ENCODE peak calls at places on chromosome 6, in nine cellular contexts. K is CD8-positive, alpha-beta T cell; Q is PC-3; D is adrenal gland; I is tibial artery; R is lung; L is psoas muscle; J is body of pancreas; C is neural progenitor cell. T is an unnamed sample.
A peak's percentile ranks its signal among the peaks of the same experiment; 100 is the strongest.

GRCh38 chr6:110404602-110405001 is 10.8 kb downstream of the DDO start:
- DNase-seq in K (no peak), Q (no peak), D (peak; percentile 32), I (no peak), R (no peak), L (no peak), J (no peak), C (no peak), T (no peak)

GRCh38 chr6:138115877-138116660 is 8.8 kb upstream of the PERP start:
- DNase-seq in K (peak; percentile 25), Q (peak; percentile 77), D (peak; percentile 65), I (no peak), R (peak; percentile 45), L (peak; percentile 26), J (peak; percentile 74), C (peak; percentile 81), T (peak; percentile 32)

GRCh38 chr6:8130399-8130798 is 28.1 kb upstream of the EEF1E1 start:
- DNase-seq in K (no peak), Q (no peak), D (no peak), I (no peak), R (no peak), L (no peak), J (no peak), C (no peak), T (no peak)

GRCh38 chr6:111417946-111418345 is 65.1 kb downstream of the REV3L start:
- DNase-seq in K (no peak), Q (peak; percentile 46), D (no peak), I (no peak), R (no peak), L (no peak), J (no peak), C (no peak), T (no peak)

GRCh38 chr6:38346291-38347079 is 293.2 kb downstream of the BTBD9 start:
- DNase-seq in K (no peak), Q (peak; percentile 16), D (no peak), I (no peak), R (no peak), L (no peak), J (no peak), C (no peak), T (no peak)

GRCh38 chr6:148682990-148683389 is 63.8 kb upstream of the UST start:
- DNase-seq in K (no peak), Q (no peak), D (peak; percentile 27), I (no peak), R (no peak), L (no peak), J (no peak), C (no peak), T (no peak)

GRCh38 chr6:114747995-114748625 is 405.3 kb upstream of the HS3ST5 start:
- DNase-seq in K (no peak), Q (peak; percentile 53), D (peak; percentile 60), I (no peak), R (peak; percentile 33), L (no peak), J (peak; percentile 55), C (peak; percentile 58), T (no peak)

GRCh38 chr6:39124114-39124513 is 9.1 kb upstream of the SAYSD1 start:
- DNase-seq in K (no peak), Q (no peak), D (no peak), I (no peak), R (no peak), L (no peak), J (no peak), C (no peak), T (no peak)

GRCh38 chr6:44390158-44390683 is 2.7 kb downstream of the CDC5L start:
- DNase-seq in K (no peak), Q (no peak), D (no peak), I (no peak), R (no peak), L (no peak), J (no peak), C (no peak), T (no peak)
- TF ChIP-seq CTCF in K (no peak), Q (no peak), D (no peak), I (no peak), R (no peak), L (no peak), J (no peak), C (no peak), T (no peak)

GRCh38 chr6:22613695-22614094 is 44.3 kb downstream of the HDGFL1 start:
- DNase-seq in K (no peak), Q (no peak), D (no peak), I (no peak), R (no peak), L (no peak), J (no peak), C (no peak), T (no peak)

GRCh38 chr6:22612241-22612640 is 42.9 kb downstream of the HDGFL1 start:
- DNase-seq in K (no peak), Q (no peak), D (no peak), I (no peak), R (no peak), L (no peak), J (no peak), C (no peak), T (no peak)

GRCh38 chr6:22605736-22606135 is 36.4 kb downstream of the HDGFL1 start:
- DNase-seq in K (no peak), Q (no peak), D (no peak), I (no peak), R (no peak), L (no peak), J (no peak), C (no peak), T (no peak)

GRCh38 chr6:22614541-22614940 is 45.2 kb downstream of the HDGFL1 start:
- DNase-seq in K (no peak), Q (no peak), D (no peak), I (no peak), R (no peak), L (no peak), J (no peak), C (no peak), T (no peak)

DNA sequence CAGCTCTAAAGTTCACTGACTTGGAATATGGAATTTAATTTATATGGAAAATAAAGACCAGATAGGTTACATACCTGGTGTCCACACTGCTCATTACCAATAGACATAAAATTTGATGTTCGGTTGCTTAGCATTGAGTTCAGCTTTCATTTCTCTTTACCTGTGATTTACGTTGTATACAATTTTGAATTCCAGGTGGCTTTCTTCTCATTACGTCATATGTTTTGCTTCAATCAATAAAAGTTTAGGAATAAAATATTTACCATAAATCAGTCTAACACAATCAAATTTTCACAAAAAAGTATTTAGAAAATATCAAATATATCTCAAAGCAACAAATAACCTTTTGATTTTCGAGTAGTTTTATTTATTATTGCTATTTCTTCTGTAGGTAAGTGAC is 40.8 kb downstream of the HDGFL1 start:
- DNase-seq in K (no peak), Q (no peak), D (no peak), I (no peak), R (no peak), L (no peak), J (no peak), C (no peak), T (no peak)
- H3K9me3 ChIP-seq in K (no peaks in the 10 kb centered on the region), Q (no peaks in the 10 kb centered on the region), D (no peaks in the 10 kb centered on the region), I (no peaks in the 10 kb centered on the region), R (peaks cover 2% of the 10 kb centered on the region), L (no peaks in the 10 kb centered on the region), J (no peaks in the 10 kb centered on the region), C (no peaks in the 10 kb centered on the region), T (no peaks in the 10 kb centered on the region)

DNA sequence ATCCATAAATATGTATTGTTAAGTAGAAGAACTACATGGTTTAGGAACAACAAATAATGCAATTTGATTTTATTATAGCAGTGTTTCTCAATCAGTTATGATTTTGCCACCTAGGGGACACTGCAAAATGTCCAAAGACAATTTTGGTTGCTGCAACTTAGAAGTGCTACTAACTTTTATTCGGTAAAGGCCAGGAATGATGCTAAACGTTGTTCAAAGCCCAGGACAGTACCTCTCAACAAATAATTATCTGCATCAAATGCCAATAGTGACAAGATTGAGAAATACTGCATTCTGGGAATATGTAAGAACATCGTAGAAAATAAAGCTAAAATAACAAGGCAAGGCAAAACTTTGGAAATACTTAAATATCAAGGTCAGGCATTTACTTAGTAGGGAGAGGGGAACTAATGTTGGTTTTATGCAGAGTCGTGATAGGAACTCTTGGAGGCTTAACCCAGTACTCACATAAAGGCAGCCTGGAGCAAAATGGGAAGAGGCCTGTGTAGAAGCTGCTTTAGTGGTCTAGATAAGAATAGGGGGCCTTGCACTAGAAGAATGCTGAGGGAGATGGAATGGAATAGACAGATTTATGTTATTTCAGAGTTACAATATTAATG is 687.1 kb upstream of the CITED2 start:
- DNase-seq in K (no peak), Q (no peak), D (no peak), I (no peak), R (no peak), L (no peak), J (no peak), C (no peak), T (no peak)
- H3K27ac ChIP-seq in K (no peak overlapping the region), Q (no peak overlapping the region), D (no peak overlapping the region), I (peak overlapping the region; percentile 69), R (no peak overlapping the region), L (peak overlapping the region; percentile 19), J (no peak overlapping the region), C (no peak overlapping the region), T (no peak overlapping the region)

DNA sequence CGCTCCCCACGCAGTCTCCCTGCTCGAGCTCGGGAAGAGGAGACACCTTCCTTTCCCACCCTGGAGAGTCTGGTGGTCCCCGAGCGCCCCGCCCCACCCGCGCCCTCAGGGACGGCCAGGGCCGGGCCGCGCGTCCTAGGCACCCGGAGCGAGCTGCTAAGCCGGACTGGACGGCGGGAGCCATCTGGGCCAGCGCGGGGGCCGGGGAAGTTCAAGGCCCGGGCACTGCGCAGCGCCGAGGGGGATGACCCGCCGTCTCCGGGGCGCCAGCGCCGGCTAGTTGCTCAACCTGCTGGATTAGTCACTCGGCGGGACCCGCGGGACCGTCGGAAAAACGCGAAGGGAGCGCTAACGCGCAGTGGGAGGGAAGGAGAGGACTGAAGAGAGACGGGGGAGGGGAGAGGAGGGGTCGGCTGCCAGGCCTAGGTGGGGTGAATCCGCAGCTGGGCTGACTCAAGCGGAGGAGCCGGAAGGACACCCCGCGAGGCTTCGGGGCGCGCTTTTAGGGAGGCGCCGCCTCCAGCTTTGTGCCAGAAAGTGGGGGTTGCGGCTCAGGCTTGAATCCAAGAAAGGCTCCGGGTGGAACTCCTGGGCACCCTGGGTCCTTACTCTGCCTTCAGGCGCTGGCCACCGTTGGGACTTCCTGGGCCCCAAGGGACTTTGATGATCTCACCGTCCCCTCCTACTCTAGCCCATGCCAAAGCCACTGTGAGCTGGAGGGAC is 75.7 kb upstream of the FOXP4 start:
- DNase-seq in K (no peak), Q (no peak), D (no peak), I (peak; percentile 94), R (peak; percentile 51), L (peak; percentile 75), J (peak; percentile 34), C (peak; percentile 57), T (no peak)
- TF ChIP-seq CTCF in K (no peak), Q (no peak), D (no peak), I (no peak), R (no peak), L (no peak), J (no peak), C (no peak), T (no peak)

GRCh38 chr6:33595001-33595846 is 15.1 kb upstream of the BAK1 start:
- DNase-seq in K (no peak), Q (peak; percentile 15), D (no peak), I (peak; percentile 51), R (no peak), L (no peak), J (no peak), C (peak; percentile 37), T (no peak)
- H3K9me3 ChIP-seq in K (no peaks in the 10 kb centered on the region), Q (no peaks in the 10 kb centered on the region), D (no peaks in the 10 kb centered on the region), I (no peaks in the 10 kb centered on the region), R (no peaks in the 10 kb centered on the region), L (no peaks in the 10 kb centered on the region), J (no peaks in the 10 kb centered on the region), C (no peaks in the 10 kb centered on the region), T (no peaks in the 10 kb centered on the region)